ENCODE peak calls at places on chromosomes 11 and 22, in nine cellular contexts. F is endodermal cell; C is K562; L is stimulated activated CD8-positive, alpha-beta memory T cell treated with anti-CD3 and anti-CD28 coated beads, Interleukin-12 subunit alpha, Interleukin-12 subunit beta, amount 100 ng/mL, for 1 hour; H is CD8-positive, alpha-beta T cell; S is trophoblast cell; W is frontal cortex; K is NCI-H1105 treated with DMSO at 0.1 percent for 48 hours; J is AG20443. X is an unnamed sample.

GRCh38 chr11:125568970-125569912 is at the start of gene EI24:
- DNase-seq in F (peak; percentile 98), C (peak; percentile 90), L (peak; percentile 79), H (peak; percentile 88), S (peak; percentile 88), W (peak; percentile 84), K (peak; percentile 93), J (peak; percentile 97), X (peak; percentile 85)

GRCh38 chr11:59172345-59173079 is 580 bp downstream of the DTX4 start:
- DNase-seq in F (peak; percentile 86), C (no peak), L (no peak), H (peak; percentile 25), S (peak; percentile 67), W (no peak), K (peak; percentile 16), J (peak; percentile 35), X (peak; percentile 54)

GRCh38 chr11:6812391-6813005 is 13.0 kb upstream of the OR6A2 start:
- DNase-seq in F (peak; percentile 74), C (peak; percentile 58), L (peak; percentile 4), H (peak; percentile 16), S (no peak), W (peak; percentile 28), K (peak; percentile 46), J (peak; percentile 65), X (peak; percentile 31)

GRCh38 chr11:75031224-75031753 is 42.6 kb downstream of the NEU3 start:
- DNase-seq in F (no peak), C (peak; percentile 89), L (no peak), H (no peak), S (peak; percentile 61), W (no peak), K (no peak), J (peak; percentile 82), X (no peak)

GRCh38 chr11:102773388-102773787 is 7.0 kb downstream of the MMP10 start:
- DNase-seq in F (no peak), C (no peak), L (no peak), H (no peak), S (no peak), W (no peak), K (no peak), J (no peak), X (no peak)

GRCh38 chr22:16609548-16610261 is 17.1 kb upstream of the CCT8L2 start:
- DNase-seq in F (no peak), C (peak; percentile 35), L (no peak), H (no peak), S (no peak), W (no peak), K (no peak), J (no peak), X (no peak)

GRCh38 chr11:2795491-2795991 is 90.0 kb downstream of the CDKN1C start:
- DNase-seq in F (peak; percentile 39), C (no peak), L (no peak), H (no peak), S (no peak), W (no peak), K (no peak), J (no peak), X (no peak)

GRCh38 chr11:72349616-72350218 is 84.6 kb downstream of the CLPB start:
- DNase-seq in F (no peak), C (peak; percentile 41), L (no peak), H (no peak), S (no peak), W (no peak), K (no peak), J (peak; percentile 47), X (no peak)

GRCh38 chr11:116062526-116063171 is 558.4 kb upstream of the CADM1 start:
- DNase-seq in F (no peak), C (no peak), L (no peak), H (no peak), S (no peak), W (no peak), K (peak; percentile 96), J (no peak), X (peak; percentile 98)

GRCh38 chr22:24994070-24994763 is 41.7 kb downstream of the KIAA1671 start:
- DNase-seq in F (peak; percentile 88), C (no peak), L (no peak), H (no peak), S (peak; percentile 20), W (no peak), K (peak; percentile 19), J (peak; percentile 87), X (peak; percentile 16)

X was measured in NCI-H1417.